ENCODE peak calls at places on chromosome 6, in six cellular contexts. J is non-pigmented ciliary epithelial cell; X is left colon; S is A673; E is HTR-8/SVneo; Z is effector CD4-positive, alpha-beta T cell. R is an unnamed sample.

GRCh38 chr6:33320315-33321181 is 3.0 kb upstream of the ZBTB22 start:
- DNase-seq in J (peak; percentile 84), X (no peak), S (no peak), E (no peak), Z (no peak), R (peak; percentile 59)

GRCh38 chr6:134630468-134631180 is 312.7 kb upstream of the SGK1 start:
- DNase-seq in J (no peak), X (peak; percentile 92), S (no peak), E (no peak), Z (no peak), R (no peak)

GRCh38 chr6:25202505-25202904 is 76.7 kb upstream of the CARMIL1 start:
- DNase-seq in J (peak; percentile 64), X (no peak), S (no peak), E (no peak), Z (no peak), R (no peak)

GRCh38 chr6:144477396-144477795 is 192.3 kb downstream of the UTRN start:
- DNase-seq in J (no peak), X (no peak), S (no peak), E (no peak), Z (no peak), R (no peak)

GRCh38 chr6:81450180-81450579 is 302.3 kb downstream of the TENT5A start:
- DNase-seq in J (peak; percentile 53), X (no peak), S (peak; percentile 24), E (no peak), Z (no peak), R (no peak)

GRCh38 chr6:11921017-11921438 is 91.1 kb upstream of the HIVEP1 start:
- DNase-seq in J (peak; percentile 67), X (peak; percentile 62), S (peak; percentile 17), E (peak; percentile 81), Z (no peak), R (peak; percentile 42)

GRCh38 chr6:116376149-116376548 is 5.4 kb downstream of the DSE start:
- DNase-seq in J (no peak), X (no peak), S (no peak), E (no peak), Z (no peak), R (no peak)

GRCh38 chr6:150764638-150765456 is 100.7 kb upstream of the MTHFD1L start:
- DNase-seq in J (no peak), X (no peak), S (no peak), E (no peak), Z (no peak), R (no peak)

GRCh38 chr6:30939473-30939872 is 1.3 kb upstream of the MUCL3 start:
- DNase-seq in J (no peak), X (no peak), S (no peak), E (no peak), Z (no peak), R (peak; percentile 52)

GRCh38 chr6:42259841-42260395 is 42.3 kb upstream of the MRPS10 start:
- DNase-seq in J (no peak), X (no peak), S (peak; percentile 75), E (no peak), Z (no peak), R (no peak)

GRCh38 chr6:170073846-170074245 is 217.0 kb downstream of the DLL1 start:
- DNase-seq in J (no peak), X (peak; percentile 5), S (no peak), E (no peak), Z (no peak), R (no peak)

GRCh38 chr6:133131621-133132020 is 109.5 kb upstream of the EYA4 start:
- DNase-seq in J (no peak), X (no peak), S (no peak), E (no peak), Z (no peak), R (no peak)

GRCh38 chr6:34150766-34151165 is 4.9 kb upstream of the GRM4 start:
- DNase-seq in J (no peak), X (no peak), S (no peak), E (no peak), Z (no peak), R (no peak)

GRCh38 chr6:91081452-91082067 is 494.7 kb upstream of the MAP3K7 start:
- DNase-seq in J (peak; percentile 32), X (no peak), S (peak; percentile 88), E (peak; percentile 5), Z (no peak), R (no peak)

GRCh38 chr6:42933195-42933594 is 3.9 kb downstream of the CNPY3 start:
- DNase-seq in J (no peak), X (no peak), S (no peak), E (no peak), Z (no peak), R (no peak)

GRCh38 chr6:30399390-30400058 is 54.6 kb downstream of the RPP21 start:
- DNase-seq in J (no peak), X (no peak), S (no peak), E (no peak), Z (no peak), R (no peak)

GRCh38 chr6:43089874-43090556 is 13.9 kb downstream of the PTK7 start:
- DNase-seq in J (no peak), X (no peak), S (no peak), E (no peak), Z (no peak), R (no peak)

GRCh38 chr6:110542311-110543024 is 66.1 kb upstream of the SLC22A16 start:
- DNase-seq in J (no peak), X (no peak), S (no peak), E (no peak), Z (no peak), R (no peak)

GRCh38 chr6:8027965-8028651 is 36.1 kb downstream of the BLOC1S5 start:
- DNase-seq in J (no peak), X (no peak), S (peak; percentile 31), E (no peak), Z (no peak), R (no peak)

GRCh38 chr6:41334482-41335023 is 855 bp upstream of the NCR2 start:
- DNase-seq in J (no peak), X (no peak), S (no peak), E (no peak), Z (no peak), R (no peak)

GRCh38 chr6:21873562-21873961 is 280.0 kb downstream of the SOX4 start:
- DNase-seq in J (no peak), X (no peak), S (peak; percentile 70), E (no peak), Z (no peak), R (no peak)

GRCh38 chr6:47098570-47098993 is 56.5 kb upstream of the ADGRF1 start:
- DNase-seq in J (no peak), X (no peak), S (no peak), E (no peak), Z (no peak), R (no peak)

GRCh38 chr6:53104916-53105315 is 39.7 kb downstream of the FBXO9 start:
- DNase-seq in J (no peak), X (no peak), S (no peak), E (no peak), Z (no peak), R (no peak)

GRCh38 chr6:51273228-51273961 is 454.7 kb downstream of the TFAP2B start:
- DNase-seq in J (no peak), X (no peak), S (no peak), E (no peak), Z (no peak), R (no peak)

GRCh38 chr6:4371207-4371921 is 236.0 kb upstream of the ECI2 start:
- DNase-seq in J (no peak), X (no peak), S (no peak), E (no peak), Z (no peak), R (peak; percentile 57)

GRCh38 chr6:35973670-35974222 is 50.7 kb downstream of the SLC26A8 start:
- DNase-seq in J (no peak), X (peak; percentile 34), S (no peak), E (peak; percentile 37), Z (no peak), R (peak; percentile 31)

GRCh38 chr6:62652692-62653328 is 366.8 kb upstream of the KHDRBS2 start:
- DNase-seq in J (no peak), X (no peak), S (peak; percentile 0), E (no peak), Z (no peak), R (no peak)

GRCh38 chr6:154548130-154548830 is 37.8 kb upstream of the CNKSR3 start:
- DNase-seq in J (peak; percentile 20), X (no peak), S (no peak), E (no peak), Z (no peak), R (peak; percentile 49)

GRCh38 chr6:154187203-154187602 is 148.2 kb downstream of the OPRM1 start:
- DNase-seq in J (no peak), X (no peak), S (no peak), E (no peak), Z (no peak), R (no peak)

GRCh38 chr6:137155830-137156229 is 17.6 kb downstream of the IL22RA2 start:
- DNase-seq in J (peak; percentile 19), X (no peak), S (no peak), E (no peak), Z (no peak), R (no peak)

GRCh38 chr6:105616521-105616920 is 213.6 kb upstream of the PREP start:
- DNase-seq in J (no peak), X (no peak), S (no peak), E (no peak), Z (no peak), R (no peak)